ENCODE peak calls at places on chromosome 16, in five cellular contexts. J is activated CD4-positive, CD25-positive, alpha-beta regulatory T cell treated with anti-CD3 and anti-CD28 coated beads, Interleukin-2, amount 50 U/mL, for 72 hours; L is HS-5; G is NCI-H1092; U is hepatic stellate cell. Y is an unnamed sample.

GRCh38 chr16:85563515-85564276 is 49.4 kb upstream of the GSE1 start:
- DNase-seq in U (peak; percentile 81), G (no peak), J (no peak), L (no peak), Y (no peak)

GRCh38 chr16:9061358-9061813 is 30.1 kb upstream of the HAPSTR1 start:
- DNase-seq in J (no peak), L (no peak), G (peak; percentile 49), U (no peak), Y (no peak)

GRCh38 chr16:72298947-72299346 is 127.0 kb upstream of the PMFBP1 start:
- DNase-seq in G (no peak), L (no peak), J (no peak), U (no peak), Y (no peak)

GRCh38 chr16:85685251-85685650 is 3.5 kb downstream of the GINS2 start:
- DNase-seq in U (no peak), L (no peak), J (no peak), G (no peak), Y (no peak)

GRCh38 chr16:55403464-55403863 is 75.5 kb upstream of the MMP2 start:
- DNase-seq in L (no peak), J (no peak), U (no peak), G (no peak), Y (no peak)

GRCh38 chr16:84062734-84063640 is 20.4 kb upstream of the SLC38A8 start:
- DNase-seq in G (peak; percentile 17), U (peak; percentile 88), J (peak; percentile 69), L (no peak), Y (peak; percentile 94)

GRCh38 chr16:83574388-83574787 is 233.4 kb upstream of the HSBP1 start:
- DNase-seq in J (no peak), L (peak; percentile 59), G (no peak), U (peak; percentile 60), Y (peak; percentile 44)

GRCh38 chr16:47774661-47775060 is 313.5 kb downstream of the PHKB start:
- DNase-seq in U (no peak), J (no peak), G (no peak), L (no peak), Y (no peak)

GRCh38 chr16:31071861-31072260 is 2.2 kb downstream of the ZNF668 start:
- DNase-seq in L (peak; percentile 81), J (no peak), U (no peak), G (no peak), Y (peak; percentile 45)

GRCh38 chr16:50676684-50677225 is 4.4 kb downstream of the SNX20 start:
- DNase-seq in J (no peak), U (no peak), G (no peak), L (no peak), Y (no peak)

GRCh38 chr16:85689285-85689949 is 663 bp upstream of the GINS2 start:
- DNase-seq in J (no peak), U (no peak), G (no peak), L (no peak), Y (no peak)

GRCh38 chr16:67015317-67015731 is 13.6 kb upstream of the CBFB start:
- DNase-seq in J (no peak), G (no peak), L (no peak), U (no peak), Y (no peak)

GRCh38 chr16:22077700-22078313 is 14.5 kb upstream of the VWA3A start:
- DNase-seq in L (peak; percentile 19), G (no peak), U (peak; percentile 55), J (peak; percentile 76), Y (peak; percentile 79)

GRCh38 chr16:22874394-22874793 is 60.4 kb downstream of the HS3ST2 start:
- DNase-seq in J (no peak), U (no peak), G (no peak), L (no peak), Y (no peak)

GRCh38 chr16:50246299-50247122 is 19.8 kb upstream of the ADCY7 start:
- DNase-seq in U (no peak), G (no peak), L (no peak), J (no peak), Y (peak; percentile 31)

GRCh38 chr16:81578636-81579413 is 134.2 kb downstream of the CMIP start:
- DNase-seq in L (no peak), J (no peak), U (no peak), G (no peak), Y (no peak)

GRCh38 chr16:29925805-29926674 is at the start of gene KCTD13:
- DNase-seq in L (peak; percentile 61), G (peak; percentile 79), U (peak; percentile 98), J (peak; percentile 95), Y (peak; percentile 100)

GRCh38 chr16:27595993-27596392 is 46.0 kb downstream of the KATNIP start:
- DNase-seq in U (no peak), J (no peak), L (no peak), G (no peak), Y (no peak)

Y was measured in GM03348.